ENCODE peak calls at places on chromosome 17, in four cellular contexts. Q is fibroblast of lung, G is OCI-LY7, Z is trophoblast cell. X is an unnamed sample.
A peak's percentile ranks its signal among the peaks of the same experiment; 100 is the strongest.

GRCh38 chr17:22512997-22513538 is 820.7 kb downstream of the KCNJ18 start:
- DNase-seq in Q (no peak), G (no peak), Z (no peak), X (no peak)

GRCh38 chr17:4898351-4898750 is 985 bp upstream of the C17orf107 start:
- DNase-seq in Q (no peak), G (no peak), Z (no peak), X (no peak)

GRCh38 chr17:75991396-75991795 is 9.3 kb upstream of the CDK3 start:
- DNase-seq in Q (no peak), G (no peak), Z (no peak), X (no peak)

GRCh38 chr17:81656835-81657234 is 493 bp upstream of the PDE6G start:
- DNase-seq in Q (no peak), G (no peak), Z (no peak), X (no peak)

GRCh38 chr17:65694601-65695000 is 133.2 kb upstream of the AXIN2 start:
- DNase-seq in Q (no peak), G (no peak), Z (no peak), X (no peak)

GRCh38 chr17:10127819-10128375 is 70.5 kb downstream of the GAS7 start:
- DNase-seq in Q (peak; percentile 92), G (no peak), Z (peak; percentile 52), X (no peak)

GRCh38 chr17:78862073-78863023 is 21.7 kb upstream of the USP36 start:
- DNase-seq in Q (peak; percentile 97), G (no peak), Z (peak; percentile 92), X (no peak)

GRCh38 chr17:66717680-66718079 is 117.2 kb upstream of the CACNG5 start:
- DNase-seq in Q (peak; percentile 49), G (peak; percentile 76), Z (peak; percentile 77), X (peak; percentile 75)

GRCh38 chr17:48873212-48873611 is 19.4 kb upstream of the ATP5MC1 start:
- DNase-seq in Q (no peak), G (no peak), Z (no peak), X (no peak)

GRCh38 chr17:48871551-48872351 is 20.8 kb upstream of the ATP5MC1 start:
- DNase-seq in Q (no peak), G (no peak), Z (no peak), X (no peak)

GRCh38 chr17:48869821-48870318 is 22.7 kb upstream of the ATP5MC1 start:
- DNase-seq in Q (no peak), G (no peak), Z (no peak), X (no peak)

GRCh38 chr17:48871035-48871550 is 21.5 kb upstream of the ATP5MC1 start:
- DNase-seq in Q (no peak), G (no peak), Z (no peak), X (no peak)

GRCh38 chr17:48873696-48874443 is 18.7 kb upstream of the ATP5MC1 start:
- DNase-seq in Q (no peak), G (no peak), Z (no peak), X (no peak)
- H2AFZ ChIP-seq in Q (no peak overlapping the region), G (no peak overlapping the region), Z (no peak overlapping the region), X (no peak overlapping the region)

DNA sequence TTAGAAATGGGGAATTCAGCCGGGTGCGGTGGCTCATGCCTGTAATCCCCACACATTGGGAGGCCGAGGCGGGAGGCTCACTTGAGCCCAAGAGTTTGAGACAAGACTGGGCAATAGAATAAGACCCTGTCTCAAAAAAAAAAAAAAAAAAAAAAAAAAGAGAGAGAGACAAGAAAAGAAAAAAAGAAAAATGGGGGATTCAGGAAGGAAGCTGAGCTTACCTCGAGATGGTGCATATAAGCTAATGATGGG is 150.8 kb upstream of the RPH3AL start:
- DNase-seq in Q (no peak), G (no peak), Z (no peak), X (no peak)
- H2AFZ ChIP-seq in Q (no peak overlapping the region), G (peak overlapping the region; percentile 92), Z (no peak overlapping the region), X (peak overlapping the region; percentile 81)

GRCh38 chr17:79883202-79883601 is 44.0 kb upstream of the CBX4 start:
- DNase-seq in Q (no peak), G (no peak), Z (no peak), X (no peak)
- H2AFZ ChIP-seq in Q (no peak overlapping the region), G (no peak overlapping the region), Z (no peak overlapping the region), X (no peak overlapping the region)

GRCh38 chr17:35892091-35892637 is 12.0 kb upstream of the CCL5 start:
- DNase-seq in Q (peak; percentile 22), G (no peak), Z (peak; percentile 62), X (no peak)

GRCh38 chr17:35889241-35889640 is 9.1 kb upstream of the CCL5 start:
- DNase-seq in Q (no peak), G (no peak), Z (no peak), X (no peak)

GRCh38 chr17:35889818-35890773 is 9.9 kb upstream of the CCL5 start:
- DNase-seq in Q (peak; percentile 62), G (no peak), Z (peak; percentile 44), X (no peak)

GRCh38 chr17:35890774-35891155 is 10.6 kb upstream of the CCL5 start:
- DNase-seq in Q (no peak), G (no peak), Z (no peak), X (peak; percentile 55)

GRCh38 chr17:35891273-35891672 is 11.1 kb upstream of the CCL5 start:
- DNase-seq in Q (no peak), G (no peak), Z (no peak), X (peak; percentile 55)
- H2AFZ ChIP-seq in Q (no peak overlapping the region), G (no peak overlapping the region), Z (no peak overlapping the region), X (no peak overlapping the region)

DNA sequence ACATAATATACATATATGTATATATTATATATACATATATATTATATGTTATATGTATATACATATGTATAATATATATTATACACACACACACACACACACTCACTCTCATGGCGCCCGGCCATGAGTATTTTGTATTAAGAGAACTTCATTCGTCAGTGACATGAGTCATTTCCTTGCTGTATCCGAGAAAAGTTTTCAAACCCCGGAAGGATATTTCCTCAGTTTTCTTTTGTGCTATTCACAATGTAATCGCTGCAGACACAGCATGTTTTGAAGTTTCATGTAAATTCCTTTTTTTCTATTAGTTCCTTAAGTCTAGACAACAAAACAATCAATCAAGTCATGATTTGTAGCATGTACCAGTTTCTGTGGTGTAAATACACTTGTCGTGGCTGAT is 33.3 kb downstream of the OR1D5 start:
- DNase-seq in Q (peak; percentile 79), G (no peak), Z (no peak), X (no peak)
- H2AFZ ChIP-seq in Q (no peak overlapping the region), G (no peak overlapping the region), Z (no peak overlapping the region), X (no peak overlapping the region)

GRCh38 chr17:68085751-68086445 is 50.4 kb downstream of the KPNA2 start:
- DNase-seq in Q (no peak), G (peak; percentile 86), Z (no peak), X (peak; percentile 62)
- H2AFZ ChIP-seq in Q (no peak overlapping the region), G (peak overlapping the region; percentile 86), Z (no peak overlapping the region), X (peak overlapping the region; percentile 54)

GRCh38 chr17:15999974-16000827 is 577 bp downstream of the TTC19 start:
- DNase-seq in Q (peak; percentile 39), G (peak; percentile 55), Z (peak; percentile 61), X (peak; percentile 49)
- H2AFZ ChIP-seq in Q (peak overlapping the region; percentile 3), G (peak overlapping the region; percentile 59), Z (peak overlapping the region; percentile 81), X (peak overlapping the region; percentile 97)

DNA sequence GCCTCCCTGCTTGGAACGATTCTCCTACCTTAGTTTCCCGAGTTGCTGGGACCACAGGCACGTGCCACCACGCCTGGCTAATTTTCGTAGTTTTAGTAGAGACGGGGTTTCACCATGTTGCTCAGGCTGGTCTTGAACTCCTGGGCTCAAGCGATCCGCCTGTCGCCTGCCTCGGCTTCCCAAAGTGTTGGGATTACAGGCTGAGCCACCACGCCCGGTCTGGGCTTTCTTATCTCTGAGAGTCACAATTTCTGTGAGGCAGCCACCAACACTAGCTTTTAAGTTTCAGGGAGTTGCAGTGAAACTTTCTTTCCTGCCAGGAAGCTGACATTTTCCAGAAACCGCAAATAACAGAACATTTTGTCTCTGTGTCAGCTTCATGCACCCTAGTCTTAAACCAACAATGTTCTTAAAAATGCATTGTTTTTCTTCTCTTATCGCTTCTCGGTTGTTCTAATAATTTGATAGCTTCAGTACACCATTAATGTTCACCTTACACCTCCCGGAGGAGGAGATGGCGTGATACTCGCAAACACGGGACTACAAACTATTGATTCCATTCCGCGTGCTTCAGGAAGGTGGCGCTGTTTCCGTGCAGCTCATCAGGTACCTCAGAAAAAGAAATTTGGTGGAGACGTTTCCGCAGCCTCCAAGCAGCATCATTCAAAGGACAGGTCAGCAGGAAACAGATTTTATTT is 7.4 kb upstream of the DHRS7B start:
- DNase-seq in Q (peak; percentile 50), G (peak; percentile 81), Z (peak; percentile 75), X (peak; percentile 63)
- H2AFZ ChIP-seq in Q (no peak overlapping the region), G (peak overlapping the region; percentile 41), Z (no peak overlapping the region), X (no peak overlapping the region)

GRCh38 chr17:77286391-77286640 is 145.5 kb downstream of the SEC14L1 start:
- DNase-seq in Q (no peak), G (no peak), Z (no peak), X (no peak)
- H2AFZ ChIP-seq in Q (no peak overlapping the region), G (no peak overlapping the region), Z (no peak overlapping the region), X (no peak overlapping the region)

X was measured in DND-41.